ENCODE peak calls at places on chromosomes 5 and 9, in seven cellular contexts. Z, X, E, C, L, T and Y are unnamed samples.

GRCh38 chr9:2181794-2182193 is 166.6 kb downstream of the SMARCA2 start:
- DNase-seq in T (no peak), E (no peak), X (peak; percentile 20), C (no peak), L (peak; percentile 70), Z (no peak), Y (peak; percentile 28)

GRCh38 chr5:627840-628239 is 15.7 kb downstream of the CEP72 start:
- DNase-seq in Z (no peak), T (peak; percentile 17), E (no peak), C (no peak), X (no peak), L (no peak), Y (no peak)

GRCh38 chr5:94849821-94850736 is 231.6 kb downstream of the SLF1 start:
- DNase-seq in Z (no peak), X (peak; percentile 68), T (no peak), L (peak; percentile 5), E (no peak), C (no peak), Y (peak; percentile 7)

GRCh38 chr9:20592673-20593072 is 29.6 kb downstream of the MLLT3 start:
- DNase-seq in E (no peak), C (no peak), L (no peak), T (no peak), X (peak; percentile 41), Z (no peak), Y (no peak)

GRCh38 chr5:3307982-3308621 is 287.5 kb upstream of the IRX1 start:
- DNase-seq in L (no peak), Z (no peak), C (no peak), X (no peak), E (no peak), T (no peak), Y (no peak)

GRCh38 chr5:25444697-25445096 is 799.9 kb upstream of the CDH10 start:
- DNase-seq in X (no peak), T (no peak), L (no peak), E (no peak), Z (no peak), C (no peak), Y (no peak)

GRCh38 chr5:123628860-123629544 is 117.0 kb downstream of the CSNK1G3 start:
- DNase-seq in Z (no peak), X (no peak), L (no peak), T (no peak), E (no peak), C (no peak), Y (no peak)

GRCh38 chr9:96500696-96501660 is 51.0 kb downstream of the HABP4 start:
- DNase-seq in X (peak; percentile 66), L (peak; percentile 61), E (no peak), C (no peak), Z (no peak), T (no peak), Y (no peak)

GRCh38 chr5:45271626-45272025 is 424.6 kb downstream of the HCN1 start:
- DNase-seq in E (no peak), X (no peak), C (no peak), Z (no peak), L (no peak), T (no peak), Y (no peak)